ENCODE peak calls at places on chromosomes 16 and 17, in six cellular contexts. I is HFFc6, Y is IMR-90, S is mesothelial cell of epicardium, V is fibroblast of lung, U is lung. X is an unnamed sample.
A peak's percentile ranks its signal among the peaks of the same experiment; 100 is the strongest.

GRCh38 chr17:50148226-50149098 is 2.0 kb downstream of the PPP1R9B start:
- DNase-seq in I (no peak), Y (peak; percentile 39), U (peak; percentile 71), V (peak; percentile 53), S (no peak), X (peak; percentile 65)

GRCh38 chr16:14409563-14409962 is 220.5 kb downstream of the PARN start:
- DNase-seq in U (no peak), V (peak; percentile 96), S (no peak), I (peak; percentile 97), Y (peak; percentile 91), X (no peak)

GRCh38 chr17:78357177-78357586 is 2.7 kb downstream of the SOCS3 start:
- DNase-seq in V (peak; percentile 84), I (peak; percentile 75), Y (peak; percentile 80), U (no peak), S (no peak), X (no peak)

GRCh38 chr16:56675685-56676210 is 6.1 kb downstream of the MT1H start:
- DNase-seq in I (no peak), U (no peak), S (no peak), V (no peak), Y (no peak), X (no peak)

GRCh38 chr17:1398900-1399299 is 1.1 kb downstream of the YWHAE start:
- DNase-seq in U (no peak), S (no peak), I (peak; percentile 29), Y (peak; percentile 40), V (peak; percentile 44), X (no peak)

GRCh38 chr17:15351925-15352324 is 10.5 kb upstream of the TEKT3 start:
- DNase-seq in V (peak; percentile 72), S (no peak), U (no peak), I (peak; percentile 55), Y (peak; percentile 88), X (no peak)

GRCh38 chr17:65485388-65486299 is 75.8 kb downstream of the AXIN2 start:
- DNase-seq in S (no peak), V (peak; percentile 79), Y (no peak), I (no peak), U (peak; percentile 86), X (no peak)

GRCh38 chr16:2953706-2954105 is 10.4 kb upstream of the KREMEN2 start:
- DNase-seq in I (no peak), Y (no peak), S (no peak), V (no peak), U (no peak), X (no peak)

GRCh38 chr16:78926723-78927200 is 673.8 kb downstream of the MAF start:
- DNase-seq in U (no peak), I (no peak), S (no peak), Y (no peak), V (no peak), X (no peak)

GRCh38 chr16:88957887-88958577 is 19.0 kb downstream of the CBFA2T3 start:
- DNase-seq in I (no peak), U (no peak), Y (no peak), S (no peak), V (no peak), X (no peak)

GRCh38 chr17:50661348-50661747 is 26.7 kb downstream of the ABCC3 start:
- DNase-seq in U (no peak), V (no peak), S (no peak), I (no peak), Y (no peak), X (no peak)

GRCh38 chr17:39069114-39069756 is 82.2 kb downstream of the PLXDC1 start:
- DNase-seq in Y (peak; percentile 54), U (no peak), I (peak; percentile 60), S (no peak), V (peak; percentile 46), X (no peak)

GRCh38 chr16:4053663-4054479 is 62.4 kb downstream of the ADCY9 start:
- DNase-seq in I (peak; percentile 90), V (peak; percentile 80), U (peak; percentile 76), S (no peak), Y (peak; percentile 95), X (no peak)

GRCh38 chr17:76551685-76552084 is 11.8 kb downstream of the PRCD start:
- DNase-seq in V (no peak), U (no peak), Y (no peak), S (no peak), I (no peak), X (no peak)

GRCh38 chr17:29623283-29623647 is 553 bp upstream of the CORO6 start:
- DNase-seq in I (no peak), U (no peak), Y (no peak), S (no peak), V (no peak), X (no peak)

GRCh38 chr16:4263504-4264436 is 9.1 kb downstream of the TFAP4 start:
- DNase-seq in S (peak; percentile 66), U (peak; percentile 54), I (peak; percentile 77), V (peak; percentile 11), Y (peak; percentile 86), X (no peak)

GRCh38 chr16:26985100-26986065 is 81.3 kb upstream of the C16orf82 start:
- DNase-seq in Y (no peak), U (no peak), V (no peak), S (no peak), I (no peak), X (no peak)

GRCh38 chr17:80169784-80170500 is at the start of gene CARD14:
- DNase-seq in S (no peak), I (no peak), V (no peak), U (peak; percentile 68), Y (no peak), X (no peak)

GRCh38 chr17:76134911-76135809 is 5.9 kb downstream of the FOXJ1 start:
- DNase-seq in V (no peak), S (no peak), U (no peak), I (no peak), Y (no peak), X (no peak)

GRCh38 chr16:83929811-83930555 is 23.1 kb upstream of the OSGIN1 start:
- DNase-seq in V (no peak), S (no peak), U (no peak), Y (no peak), I (no peak), X (no peak)

GRCh38 chr16:15976929-15977637 is 27.7 kb downstream of the ABCC1 start:
- DNase-seq in V (peak; percentile 34), Y (peak; percentile 84), U (no peak), S (no peak), I (peak; percentile 65), X (no peak)

GRCh38 chr17:57761887-57762286 is 16.8 kb upstream of the CCDC182 start:
- DNase-seq in U (no peak), Y (no peak), S (no peak), V (no peak), I (no peak), X (no peak)

GRCh38 chr17:36849871-36850348 is 87.4 kb upstream of the LHX1 start:
- DNase-seq in U (no peak), V (peak; percentile 83), Y (peak; percentile 63), I (peak; percentile 64), S (no peak), X (no peak)

GRCh38 chr16:86581458-86581857 is 3.1 kb downstream of the FOXL1 start:
- DNase-seq in U (no peak), I (peak; percentile 57), V (peak; percentile 60), S (no peak), Y (peak; percentile 55), X (no peak)

GRCh38 chr17:27776882-27777624 is 23.3 kb downstream of the NOS2 start:
- DNase-seq in S (no peak), I (no peak), Y (no peak), V (no peak), U (no peak), X (no peak)

GRCh38 chr16:8885674-8886592 is 3.8 kb downstream of the LITAFD start:
- DNase-seq in I (peak; percentile 56), V (peak; percentile 43), U (no peak), S (no peak), Y (peak; percentile 51), X (no peak)
- TF ChIP-seq CTCF in I (peak; percentile 59), V (no peak), U (no peak), S (no peak), Y (peak; percentile 19), X (no peak)

GRCh38 chr16:104828-105374 is 26.9 kb downstream of the MPG start:
- DNase-seq in S (no peak), Y (no peak), U (no peak), V (no peak), I (no peak), X (no peak)

GRCh38 chr16:100989-101388 is 23.0 kb downstream of the MPG start:
- DNase-seq in U (no peak), S (no peak), Y (no peak), V (no peak), I (no peak), X (no peak)

GRCh38 chr16:104355-104754 is 26.3 kb downstream of the MPG start:
- DNase-seq in V (no peak), I (no peak), U (no peak), S (no peak), Y (no peak), X (no peak)

GRCh38 chr16:101586-101985 is 23.6 kb downstream of the MPG start:
- DNase-seq in S (no peak), I (no peak), U (no peak), V (no peak), Y (no peak), X (no peak)

GRCh38 chr16:102060-102855 is 24.2 kb downstream of the MPG start:
- DNase-seq in I (no peak), V (peak; percentile 65), S (no peak), Y (peak; percentile 31), U (no peak), X (no peak)
- TF ChIP-seq CTCF in I (no peak), V (no peak), S (no peak), Y (no peak), U (no peak), X (no peak)

DNA sequence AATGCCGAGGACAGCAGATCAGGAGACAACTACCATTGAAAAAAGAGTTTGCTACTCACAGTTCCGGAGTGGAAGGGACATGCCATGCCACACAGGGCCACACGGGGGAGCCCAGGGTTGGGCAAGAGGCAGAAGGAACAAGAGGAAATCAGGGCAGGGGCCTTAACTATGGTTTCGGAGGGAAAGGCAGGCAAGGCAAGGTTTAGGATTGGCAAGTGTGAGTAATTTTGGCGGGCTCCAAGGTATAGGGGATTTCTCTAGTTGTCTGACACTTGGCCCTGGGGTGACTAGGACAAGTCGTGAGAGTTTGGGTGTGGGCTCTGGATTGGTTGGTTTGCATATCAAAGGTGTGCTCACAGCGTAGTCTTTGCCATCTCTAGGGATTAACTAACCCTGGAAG is 27.0 kb upstream of the NTN1 start:
- DNase-seq in S (peak; percentile 42), Y (peak; percentile 23), V (peak; percentile 16), U (peak; percentile 72), I (peak; percentile 19), X (peak; percentile 44)
- TF ChIP-seq CTCF in S (peak; percentile 77), Y (peak; percentile 65), V (peak; percentile 91), U (peak; percentile 31), I (peak; percentile 81), X (peak; percentile 75)

GRCh38 chr17:63842540-63843386 is at the start of gene SMARCD2:
- DNase-seq in V (peak; percentile 100), S (peak; percentile 87), I (peak; percentile 99), Y (peak; percentile 99), U (peak; percentile 99), X (peak; percentile 92)
- TF ChIP-seq CTCF in V (no peak), S (no peak), I (no peak), Y (no peak), U (no peak), X (no peak)

GRCh38 chr17:48150602-48151001 is 43.0 kb downstream of the SNX11 start:
- DNase-seq in S (no peak), Y (no peak), V (no peak), I (no peak), U (no peak), X (no peak)
- TF ChIP-seq CTCF in S (no peak), Y (no peak), V (no peak), I (no peak), U (no peak), X (no peak)

X was measured in omental fat pad.